ENCODE peak calls at places on chromosomes 3 and 15, in six cellular contexts. H, X, T, A, G and Z are unnamed samples. For H3K36me3, the result is how much of the 10 kb centered on the place peaks cover.

GRCh38 chr3:111738238-111738637 is 120.8 kb upstream of the PHLDB2 start:
- DNase-seq in A (no peak), G (no peak), X (no peak), T (no peak), H (no peak), Z (no peak)

GRCh38 chr3:24123596-24123995 is 178.5 kb downstream of the NR1D2 start:
- DNase-seq in G (no peak), A (no peak), X (no peak), T (no peak), H (no peak), Z (no peak)

GRCh38 chr3:85330071-85330470 is 371.3 kb downstream of the CADM2 start:
- DNase-seq in X (no peak), A (no peak), T (no peak), H (no peak), G (no peak), Z (no peak)

GRCh38 chr15:92921215-92922131 is 21.3 kb downstream of the CHD2 start:
- DNase-seq in T (no peak), G (no peak), A (no peak), H (peak), X (no peak), Z (peak)

GRCh38 chr15:29631076-29632070 is 190.9 kb downstream of the TJP1 start:
- DNase-seq in G (no peak), H (no peak), X (no peak), T (no peak), A (no peak), Z (no peak)

GRCh38 chr3:52217409-52217805 is 8.0 kb downstream of the TLR9 start:
- DNase-seq in A (no peak), H (no peak), X (no peak), T (no peak), G (no peak), Z (no peak)

GRCh38 chr3:186589856-186590579 is 19.5 kb downstream of the DNAJB11 start:
- DNase-seq in H (peak), X (no peak), A (no peak), G (no peak), T (no peak), Z (peak)

GRCh38 chr15:60523056-60523455 is 44.1 kb upstream of the ICE2 start:
- DNase-seq in H (peak), A (no peak), G (no peak), X (no peak), T (no peak), Z (no peak)

GRCh38 chr3:48715179-48715800 is 1.7 kb downstream of the IP6K2 start:
- DNase-seq in X (no peak), H (peak), A (no peak), T (no peak), G (no peak), Z (no peak)

GRCh38 chr3:177410734-177411133 is 213.5 kb upstream of the TBL1XR1 start:
- DNase-seq in H (no peak), T (no peak), A (no peak), X (peak), G (no peak), Z (no peak)

GRCh38 chr3:87145553-87145952 is 81.6 kb upstream of the CHMP2B start:
- DNase-seq in G (no peak), X (no peak), H (peak), A (no peak), T (peak), Z (no peak)

GRCh38 chr3:35744419-35744818 is 105.1 kb downstream of the ARPP21 start:
- DNase-seq in H (no peak), T (no peak), G (no peak), A (no peak), X (no peak), Z (peak)

GRCh38 chr3:194407423-194407822 is 8.4 kb upstream of the GP5 start:
- DNase-seq in H (peak), A (no peak), X (no peak), T (no peak), G (no peak), Z (no peak)

GRCh38 chr3:165669502-165669901 is 167.7 kb downstream of the BCHE start:
- DNase-seq in G (no peak), A (no peak), H (no peak), X (no peak), T (no peak), Z (no peak)

GRCh38 chr3:12891985-12892839 is 50.8 kb upstream of the RPL32 start:
- DNase-seq in X (peak), A (peak), G (peak), T (peak), H (peak), Z (no peak)

GRCh38 chr3:171704002-171704401 is 106.3 kb downstream of the PLD1 start:
- DNase-seq in T (peak), G (no peak), H (peak), A (no peak), X (peak), Z (no peak)

GRCh38 chr3:98013428-98014349 is 21.4 kb downstream of the GABRR3 start:
- DNase-seq in H (peak), T (no peak), G (no peak), A (no peak), X (no peak), Z (no peak)

GRCh38 chr3:172170841-172171240 is 131.5 kb downstream of the FNDC3B start:
- DNase-seq in A (no peak), T (no peak), H (no peak), X (no peak), G (no peak), Z (no peak)

GRCh38 chr3:138872632-138873031 is 37.9 kb upstream of the PIK3CB start:
- DNase-seq in X (no peak), T (no peak), G (no peak), A (no peak), H (no peak), Z (no peak)

GRCh38 chr3:65350786-65351476 is 663.1 kb upstream of the ADAMTS9 start:
- DNase-seq in X (no peak), G (no peak), T (no peak), H (no peak), A (no peak), Z (no peak)

GRCh38 chr3:22862111-22862510 is 341.0 kb upstream of the UBE2E2 start:
- DNase-seq in A (no peak), H (no peak), G (no peak), X (no peak), T (no peak), Z (no peak)

GRCh38 chr3:136161516-136161915 is 34.6 kb downstream of the MSL2 start:
- DNase-seq in A (no peak), X (no peak), H (no peak), G (no peak), T (no peak), Z (no peak)

GRCh38 chr3:149377408-149378111 is at the start of gene TM4SF1:
- DNase-seq in A (peak), X (no peak), T (no peak), G (peak), H (peak), Z (peak)

GRCh38 chr3:149376728-149377407 is 581 bp downstream of the TM4SF1 start:
- DNase-seq in G (no peak), T (no peak), X (no peak), H (no peak), A (no peak), Z (no peak)

GRCh38 chr3:149381173-149382090 is 4.0 kb upstream of the TM4SF1 start:
- DNase-seq in T (no peak), A (no peak), G (no peak), H (no peak), X (no peak), Z (no peak)

GRCh38 chr3:149375824-149376196 is 1.6 kb downstream of the TM4SF1 start:
- DNase-seq in G (no peak), X (no peak), A (no peak), H (no peak), T (no peak), Z (no peak)

GRCh38 chr3:149378420-149379388 is 1.3 kb upstream of the TM4SF1 start:
- DNase-seq in H (no peak), X (no peak), A (no peak), G (no peak), T (no peak), Z (no peak)
- H3K4me3 ChIP-seq in H (no peak), X (no peak), A (no peak), G (peak), T (no peak), Z (no peak)

GRCh38 chr3:11558918-11559815 is 84.5 kb downstream of the VGLL4 start:
- DNase-seq in H (no peak), T (no peak), X (no peak), A (peak), G (peak), Z (no peak)
- H3K36me3 ChIP-seq in H (under half), T (under half), X (half or more), A (half or more), G (half or more), Z (under half)

DNA sequence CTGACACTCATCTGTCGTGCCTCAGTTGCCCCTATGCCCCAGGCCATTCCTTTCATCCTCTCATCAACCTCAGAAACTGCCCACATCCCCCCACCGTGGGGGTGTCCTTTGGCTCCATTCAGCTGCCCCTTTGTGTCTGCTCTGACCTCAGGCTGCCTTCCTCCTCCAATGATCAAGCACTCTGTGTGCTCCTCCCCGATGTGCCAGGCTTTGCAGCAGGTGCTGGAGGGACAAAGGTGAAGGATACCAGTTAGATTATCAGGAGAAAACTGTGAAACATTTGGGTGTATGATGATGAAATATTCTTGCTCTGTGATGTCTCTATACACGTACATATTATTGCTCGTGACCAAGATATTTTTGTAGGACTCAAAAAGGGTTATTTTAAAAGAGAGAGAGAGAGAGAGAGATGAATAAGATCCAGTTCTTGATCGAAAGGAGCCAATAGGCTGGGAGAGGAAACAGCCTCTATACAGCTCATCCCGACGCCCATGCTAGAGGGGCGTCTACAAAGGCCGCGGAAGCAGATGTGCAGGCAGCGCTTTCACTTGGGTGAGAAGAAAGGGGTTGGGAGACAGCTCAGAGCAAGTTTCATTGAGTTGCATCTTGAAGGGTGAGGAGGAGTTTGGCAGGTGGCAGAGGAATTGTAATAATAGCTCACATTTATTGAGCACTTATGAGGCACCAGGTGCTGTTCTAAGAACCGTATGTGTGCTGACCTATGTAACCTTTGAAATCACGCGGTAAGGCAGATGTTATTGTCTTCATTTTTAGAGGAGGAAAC is 28.3 kb upstream of the ADCY5 start:
- DNase-seq in X (no peak), G (no peak), A (no peak), T (no peak), H (no peak), Z (no peak)
- H3K4me3 ChIP-seq in X (no peak), G (no peak), A (no peak), T (no peak), H (no peak), Z (no peak)

DNA sequence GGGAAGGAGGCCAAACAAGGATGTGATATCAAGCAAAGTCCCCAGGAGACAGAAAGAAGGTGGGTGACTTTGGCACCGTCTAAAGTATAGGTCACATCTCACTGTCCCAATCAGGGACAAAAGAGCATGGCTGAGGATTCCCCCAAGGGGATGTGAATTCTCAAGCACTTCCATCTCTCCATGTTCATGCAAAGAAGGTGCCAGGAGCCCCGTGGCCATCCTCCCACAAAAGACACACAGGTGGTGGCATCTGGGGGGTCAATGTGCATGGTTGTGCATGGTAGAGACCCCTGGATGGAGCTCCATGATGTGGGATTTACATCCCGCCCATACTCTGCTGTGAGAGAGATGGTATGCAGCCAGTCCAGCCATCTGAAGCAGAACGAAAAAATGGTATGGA is 145.7 kb upstream of the CTDSPL start:
- DNase-seq in T (no peak), X (no peak), A (no peak), H (no peak), G (no peak), Z (no peak)
- H3K36me3 ChIP-seq in T (under half), X (under half), A (under half), H (under half), G (under half), Z (under half)

GRCh38 chr15:72827216-72827615 is 43.7 kb upstream of the ADPGK start:
- DNase-seq in T (no peak), H (peak), A (no peak), G (no peak), X (no peak), Z (no peak)
- H3K4me3 ChIP-seq in T (no peak), H (no peak), A (no peak), G (no peak), X (no peak), Z (no peak)

GRCh38 chr15:76938752-76939151 is 7.2 kb downstream of the RCN2 start:
- DNase-seq in T (no peak), A (no peak), G (no peak), H (no peak), X (no peak), Z (no peak)

GRCh38 chr15:76935620-76936019 is 4.1 kb downstream of the RCN2 start:
- DNase-seq in A (no peak), X (no peak), T (no peak), G (no peak), H (no peak), Z (peak)

GRCh38 chr15:76939715-76940114 is 8.2 kb downstream of the RCN2 start:
- DNase-seq in X (no peak), T (no peak), H (no peak), A (no peak), G (no peak), Z (no peak)

GRCh38 chr15:76932090-76932966 is 779 bp downstream of the RCN2 start:
- DNase-seq in H (peak), X (peak), G (no peak), T (peak), A (no peak), Z (no peak)

DNA sequence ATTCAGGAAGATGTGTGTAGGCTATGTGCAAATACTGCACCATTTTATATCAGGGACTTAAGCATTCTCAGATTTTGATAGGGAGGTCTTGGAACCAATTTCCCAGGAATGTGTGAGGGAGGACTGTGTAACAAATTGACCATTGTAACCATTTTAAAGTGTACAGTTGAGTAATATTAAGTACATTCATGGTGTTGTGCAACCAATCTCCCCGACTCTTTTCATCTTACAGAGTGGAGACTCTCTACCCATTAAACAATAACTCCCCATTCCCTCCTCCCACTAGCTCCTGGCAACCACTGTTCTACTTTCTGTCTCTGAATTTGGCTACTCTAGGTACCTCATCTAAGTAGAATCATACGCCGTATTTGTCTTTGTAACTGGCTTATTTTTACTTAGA is 5.1 kb downstream of the RCN2 start:
- DNase-seq in H (peak), T (no peak), G (no peak), A (no peak), X (no peak), Z (peak)
- H3K36me3 ChIP-seq in H (under half), T (under half), G (under half), A (half or more), X (under half), Z (under half)